ENCODE peak calls at places on chromosomes 6 and 20, in nine cellular contexts. C is lower lobe of right lung, T is GM13977, U is D721Med, O is psoas muscle, H is mesothelial cell of epicardium, P is fibroblast of pulmonary artery, L is WTC11, D is SK-N-SH. Z is an unnamed sample.

GRCh38 chr6:70108230-70108629 is 194.7 kb downstream of the COL9A1 start:
- DNase-seq in O (no peak), T (peak; percentile 37), P (peak; percentile 64), C (no peak), U (no peak), D (peak; percentile 28), L (no peak), H (no peak), Z (no peak)

GRCh38 chr20:57264908-57265648 is 1.4 kb downstream of the BMP7 start:
- DNase-seq in P (no peak), C (no peak), D (peak; percentile 63), T (no peak), L (no peak), O (no peak), H (no peak), U (no peak), Z (no peak)

GRCh38 chr6:145882121-145882531 is 67.5 kb upstream of the FBXO30 start:
- DNase-seq in P (no peak), U (no peak), T (no peak), H (no peak), C (no peak), L (no peak), D (no peak), O (no peak), Z (no peak)

GRCh38 chr6:129607581-129608186 is 102.3 kb downstream of the ARHGAP18 start:
- DNase-seq in U (no peak), C (no peak), P (peak; percentile 67), L (no peak), D (no peak), H (no peak), T (no peak), O (no peak), Z (no peak)

GRCh38 chr6:12354499-12354898 is 64.3 kb downstream of the EDN1 start:
- DNase-seq in C (no peak), P (peak; percentile 90), L (no peak), O (no peak), U (no peak), T (no peak), H (no peak), D (no peak), Z (no peak)

GRCh38 chr20:46551508-46552280 is 1.2 kb upstream of the OCSTAMP start:
- DNase-seq in D (no peak), C (no peak), O (no peak), T (no peak), U (no peak), H (no peak), P (no peak), L (peak; percentile 56), Z (no peak)

GRCh38 chr6:63516186-63516944 is 55.9 kb upstream of the LOC128125822 start:
- DNase-seq in O (no peak), P (peak; percentile 18), D (no peak), U (no peak), T (no peak), C (no peak), L (no peak), H (no peak), Z (no peak)

GRCh38 chr20:44600301-44600700 is 17.9 kb downstream of the PKIG start:
- DNase-seq in U (no peak), L (no peak), H (no peak), O (no peak), C (no peak), P (no peak), T (no peak), D (no peak), Z (no peak)

GRCh38 chr20:59571591-59572314 is 32.6 kb upstream of the PHACTR3 start:
- DNase-seq in O (peak; percentile 70), H (peak; percentile 81), D (peak; percentile 91), P (peak; percentile 54), T (peak; percentile 81), U (peak; percentile 69), C (peak; percentile 70), L (peak; percentile 84), Z (peak; percentile 60)

GRCh38 chr6:54850061-54850460 is 3.5 kb downstream of the FAM83B start:
- DNase-seq in P (no peak), L (no peak), U (no peak), C (no peak), D (no peak), H (no peak), O (no peak), T (no peak), Z (no peak)

GRCh38 chr20:39069976-39070375 is 107.8 kb downstream of the DHX35 start:
- DNase-seq in C (no peak), T (no peak), U (no peak), O (no peak), L (no peak), D (no peak), P (no peak), H (no peak), Z (no peak)

GRCh38 chr20:11861479-11861878 is 56.2 kb upstream of the BTBD3 start:
- DNase-seq in T (no peak), U (no peak), L (no peak), P (no peak), O (no peak), D (no peak), C (no peak), H (no peak), Z (no peak)

GRCh38 chr20:16729080-16729479 is 746 bp upstream of the SNRPB2 start:
- DNase-seq in T (no peak), U (no peak), C (no peak), H (no peak), P (no peak), O (no peak), L (no peak), D (no peak), Z (no peak)

GRCh38 chr20:16732506-16733152 is 2.8 kb downstream of the SNRPB2 start:
- DNase-seq in T (no peak), P (peak; percentile 10), O (no peak), D (peak; percentile 15), U (no peak), H (no peak), C (no peak), L (no peak), Z (no peak)

DNA sequence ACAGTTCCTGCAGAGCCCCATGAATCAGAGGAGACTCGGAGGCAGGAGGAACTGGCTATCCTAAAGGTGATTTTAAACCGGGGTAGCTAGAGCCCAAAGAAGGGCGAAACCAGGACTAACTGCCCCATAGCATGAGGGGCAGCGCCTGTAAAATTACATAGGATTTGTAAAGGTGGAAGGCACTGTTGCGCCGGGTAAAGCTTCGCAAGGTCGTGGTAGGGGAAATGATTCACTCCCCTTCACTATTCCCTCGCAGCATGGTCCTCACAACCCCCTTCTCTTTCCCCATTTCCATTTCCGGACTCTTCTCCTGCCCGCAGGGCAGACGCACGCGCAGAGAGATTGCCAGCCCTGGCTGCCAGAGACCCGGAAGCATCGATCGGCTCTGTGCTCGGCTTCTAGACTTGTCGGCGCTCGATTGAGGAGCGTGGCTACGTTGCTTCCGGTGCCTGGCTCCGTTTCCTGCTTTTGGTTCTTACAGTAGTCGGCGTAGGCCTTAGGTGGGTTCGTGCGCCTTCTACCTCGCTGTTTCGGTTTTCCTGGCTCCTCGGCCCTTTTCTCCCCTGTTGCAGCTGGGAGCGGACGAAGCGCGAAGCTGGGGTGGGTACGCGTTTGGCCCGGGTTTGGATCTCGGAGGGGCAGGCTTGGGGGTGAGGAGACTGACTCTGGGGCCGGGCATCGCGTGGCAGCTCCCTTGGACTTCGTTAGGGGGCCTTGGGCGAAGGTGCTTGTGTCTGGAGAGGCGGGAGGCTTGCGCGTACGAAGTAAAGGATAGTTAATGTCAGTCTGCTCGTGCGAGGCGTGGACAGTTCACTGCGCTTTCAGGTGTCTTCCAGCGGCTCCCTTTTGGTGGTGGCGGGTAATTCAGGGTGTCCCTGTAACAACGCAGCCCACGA is at the start of gene SNRPB2:
- DNase-seq in O (peak; percentile 97), H (peak; percentile 89), P (peak; percentile 96), C (peak; percentile 97), T (peak; percentile 84), D (peak; percentile 85), L (peak; percentile 93), U (peak; percentile 28), Z (peak; percentile 95)
- TF ChIP-seq CTCF in O (no peak), H (no peak), P (no peak), C (no peak), T (no peak), D (no peak), L (no peak), U (no peak), Z (no peak)

GRCh38 chr6:7631466-7631865 is 41.5 kb downstream of the SNRNP48 start:
- DNase-seq in L (no peak), O (no peak), P (no peak), C (no peak), U (no peak), D (no peak), H (no peak), T (no peak), Z (no peak)
- TF ChIP-seq CTCF in L (no peak), O (no peak), P (no peak), C (no peak), U (no peak), D (no peak), H (no peak), T (no peak), Z (no peak)

GRCh38 chr6:157761331-157761921 is 61.6 kb upstream of the SNX9 start:
- DNase-seq in L (no peak), H (no peak), T (peak; percentile 39), U (no peak), P (peak; percentile 74), D (no peak), O (no peak), C (no peak), Z (no peak)

GRCh38 chr6:157763129-157763893 is 59.7 kb upstream of the SNX9 start:
- DNase-seq in C (peak; percentile 93), U (no peak), O (peak; percentile 69), L (peak; percentile 79), T (no peak), D (no peak), P (peak; percentile 67), H (peak; percentile 50), Z (peak; percentile 75)

GRCh38 chr6:157761926-157762325 is 61.1 kb upstream of the SNX9 start:
- DNase-seq in O (no peak), T (no peak), C (no peak), P (no peak), L (no peak), D (no peak), U (no peak), H (no peak), Z (no peak)

GRCh38 chr6:157763894-157764345 is 59.1 kb upstream of the SNX9 start:
- DNase-seq in P (no peak), T (no peak), H (no peak), C (no peak), L (no peak), U (no peak), O (no peak), D (no peak), Z (no peak)

DNA sequence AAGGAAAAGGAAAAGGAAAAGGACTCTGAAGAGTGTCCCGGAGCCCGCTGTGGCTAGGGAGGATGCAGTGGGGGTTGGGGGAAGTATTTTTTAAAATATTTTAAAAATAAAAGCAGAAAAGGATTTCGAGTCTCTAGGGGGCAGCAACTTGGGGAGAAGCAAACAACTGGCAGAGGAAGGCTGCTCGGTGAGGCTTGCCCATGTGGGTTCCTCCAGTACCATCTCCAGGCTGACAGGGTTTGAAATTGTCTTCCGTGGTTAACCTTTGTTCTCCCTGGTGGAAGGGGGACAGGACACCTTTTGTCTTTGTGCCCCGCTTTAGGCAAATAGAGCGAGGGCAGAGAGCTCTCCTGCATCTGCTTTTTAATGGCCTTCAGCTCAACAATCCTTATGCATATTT is 60.4 kb upstream of the SNX9 start:
- DNase-seq in D (no peak), H (no peak), U (no peak), T (no peak), P (peak; percentile 21), C (no peak), O (no peak), L (no peak), Z (no peak)
- TF ChIP-seq CTCF in D (peak; percentile 31), H (no peak), U (no peak), T (peak; percentile 10), P (peak; percentile 4), C (no peak), O (no peak), L (no peak), Z (peak; percentile 13)

GRCh38 chr20:37114012-37114411 is 18.2 kb upstream of the RBL1 start:
- DNase-seq in L (no peak), C (no peak), O (no peak), P (no peak), D (no peak), H (no peak), T (no peak), U (no peak), Z (no peak)
- TF ChIP-seq CTCF in L (no peak), C (no peak), O (no peak), P (no peak), D (no peak), H (no peak), T (no peak), U (no peak), Z (no peak)

Z was measured in right lobe of liver.